ENCODE peak calls at places on chromosomes 7 and 10, in eight cellular contexts. V is IMR-90; S is breast epithelium; D is CD8-positive, alpha-beta memory T cell; X is heart right ventricle; M is CD4-positive, alpha-beta memory T cell; J is lower lobe of right lung; T is GM23338. F is an unnamed sample.
A peak's percentile ranks its signal among the peaks of the same experiment; 100 is the strongest.

GRCh38 chr10:31749981-31750850 is 178.4 kb downstream of the ARHGAP12 start:
- DNase-seq in X (peak; percentile 56), T (no peak), J (no peak), S (no peak), M (no peak), V (no peak), D (no peak), F (no peak)

GRCh38 chr10:113991091-113991860 is 52.4 kb upstream of the ADRB1 start:
- DNase-seq in T (no peak), J (no peak), X (no peak), D (no peak), S (no peak), M (no peak), V (no peak), F (no peak)

GRCh38 chr7:141664450-141664849 is 37.5 kb downstream of the DENND11 start:
- DNase-seq in D (no peak), J (no peak), S (no peak), T (no peak), V (no peak), X (no peak), M (no peak), F (no peak)

GRCh38 chr7:98418636-98419315 is 17.9 kb upstream of the BAIAP2L1 start:
- DNase-seq in S (no peak), X (no peak), J (no peak), V (peak; percentile 98), T (no peak), M (no peak), D (no peak), F (peak; percentile 95)

GRCh38 chr10:121774813-121775212 is 153.0 kb downstream of the ATE1 start:
- DNase-seq in X (no peak), D (no peak), S (no peak), T (no peak), V (peak; percentile 46), M (no peak), J (no peak), F (no peak)

GRCh38 chr10:77581738-77582137 is 55.9 kb downstream of the KCNMA1 start:
- DNase-seq in J (no peak), V (no peak), T (no peak), M (no peak), X (no peak), D (no peak), S (no peak), F (no peak)

GRCh38 chr7:158995514-158995913 is 139.2 kb downstream of the DYNC2I1 start:
- DNase-seq in S (no peak), T (no peak), X (no peak), V (no peak), J (no peak), M (no peak), D (no peak), F (no peak)

GRCh38 chr7:22992874-22993840 is 20.8 kb downstream of the HYCC1 start:
- DNase-seq in V (no peak), D (no peak), X (no peak), J (no peak), M (no peak), T (no peak), S (no peak), F (no peak)

GRCh38 chr7:78264105-78264504 is 465.5 kb downstream of the PHTF2 start:
- DNase-seq in D (no peak), M (no peak), V (no peak), S (no peak), J (no peak), X (no peak), T (no peak), F (no peak)

GRCh38 chr10:79445217-79445707 is at the start of gene ZCCHC24:
- DNase-seq in V (no peak), J (peak; percentile 77), S (no peak), D (no peak), X (no peak), M (no peak), T (peak; percentile 69), F (peak; percentile 79)

GRCh38 chr10:50558368-50558767 is 65.4 kb downstream of the SGMS1 start:
- DNase-seq in V (no peak), S (no peak), T (no peak), X (no peak), D (no peak), M (no peak), J (no peak), F (no peak)

GRCh38 chr10:71351628-71352319 is 32.7 kb downstream of the SLC29A3 start:
- DNase-seq in S (no peak), J (peak; percentile 70), D (no peak), X (peak; percentile 22), M (no peak), T (no peak), V (no peak), F (peak; percentile 91)

GRCh38 chr7:41699532-41699931 is 3.4 kb downstream of the INHBA start:
- DNase-seq in T (peak; percentile 66), D (no peak), X (no peak), V (peak; percentile 53), J (peak; percentile 47), M (no peak), S (no peak), F (no peak)

GRCh38 chr7:29988391-29989256 is 977 bp downstream of the SCRN1 start:
- DNase-seq in J (peak; percentile 79), M (peak; percentile 24), T (peak; percentile 69), S (no peak), X (peak; percentile 21), V (peak; percentile 73), D (peak; percentile 7), F (peak; percentile 53)

GRCh38 chr10:110818311-110819257 is 53.1 kb upstream of the PDCD4 start:
- DNase-seq in J (peak; percentile 71), V (no peak), M (no peak), X (no peak), T (no peak), S (no peak), D (no peak), F (no peak)

GRCh38 chr10:60872451-60872850 is 71.5 kb downstream of the RHOBTB1 start:
- DNase-seq in J (no peak), M (no peak), V (no peak), X (no peak), D (no peak), T (no peak), S (no peak), F (no peak)

GRCh38 chr7:134315679-134316538 is 821 bp downstream of the SLC35B4 start:
- DNase-seq in X (no peak), T (peak; percentile 60), J (no peak), S (no peak), M (peak; percentile 4), D (no peak), V (peak; percentile 16), F (no peak)

GRCh38 chr10:78277734-78278404 is 244.2 kb downstream of the RPS24 start:
- DNase-seq in V (peak; percentile 75), M (no peak), D (no peak), J (no peak), S (no peak), X (peak; percentile 67), T (no peak), F (no peak)

GRCh38 chr10:843703-844102 is 87.8 kb downstream of the LARP4B start:
- DNase-seq in X (no peak), D (no peak), S (no peak), J (no peak), M (no peak), T (no peak), V (no peak), F (no peak)

GRCh38 chr7:142795339-142795863 is 24.6 kb downstream of the PRSS2 start:
- DNase-seq in J (no peak), X (no peak), T (peak; percentile 87), D (peak; percentile 31), V (no peak), S (no peak), M (peak; percentile 70), F (peak; percentile 33)

DNA sequence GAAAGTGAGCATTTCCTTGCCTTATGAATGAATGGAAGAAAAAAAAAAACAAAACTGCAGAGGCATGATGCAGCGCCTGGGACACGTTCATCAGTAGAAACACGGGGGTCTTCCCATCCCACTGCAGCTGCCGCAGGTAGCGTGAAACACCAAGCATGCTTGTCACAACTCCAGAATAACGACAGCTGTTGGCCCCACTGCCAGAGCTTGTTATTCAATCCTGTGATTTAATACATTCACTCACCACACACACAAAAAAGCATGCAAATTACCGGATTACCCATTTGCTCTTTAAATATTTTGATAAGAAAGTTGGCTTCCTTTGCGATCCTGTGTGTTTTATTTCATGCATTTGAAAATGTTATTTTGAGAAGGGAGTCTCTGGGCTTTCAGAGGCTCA is 48.5 kb upstream of the GNA12 start:
- DNase-seq in X (no peak), S (no peak), M (no peak), T (no peak), D (no peak), J (no peak), V (no peak), F (no peak)
- H3K27ac ChIP-seq in X (no peak overlapping the region), S (no peak overlapping the region), M (no peak overlapping the region), T (no peak overlapping the region), D (no peak overlapping the region), J (no peak overlapping the region), V (no peak overlapping the region), F (no peak overlapping the region)

GRCh38 chr7:119720541-119720940 is 552.4 kb upstream of the KCND2 start:
- DNase-seq in D (no peak), T (no peak), X (no peak), V (peak; percentile 84), J (no peak), M (no peak), S (no peak), F (no peak)
- H3K27ac ChIP-seq in D (no peak overlapping the region), T (no peak overlapping the region), X (no peak overlapping the region), V (no peak overlapping the region), J (no peak overlapping the region), M (no peak overlapping the region), S (no peak overlapping the region), F (no peak overlapping the region)

DNA sequence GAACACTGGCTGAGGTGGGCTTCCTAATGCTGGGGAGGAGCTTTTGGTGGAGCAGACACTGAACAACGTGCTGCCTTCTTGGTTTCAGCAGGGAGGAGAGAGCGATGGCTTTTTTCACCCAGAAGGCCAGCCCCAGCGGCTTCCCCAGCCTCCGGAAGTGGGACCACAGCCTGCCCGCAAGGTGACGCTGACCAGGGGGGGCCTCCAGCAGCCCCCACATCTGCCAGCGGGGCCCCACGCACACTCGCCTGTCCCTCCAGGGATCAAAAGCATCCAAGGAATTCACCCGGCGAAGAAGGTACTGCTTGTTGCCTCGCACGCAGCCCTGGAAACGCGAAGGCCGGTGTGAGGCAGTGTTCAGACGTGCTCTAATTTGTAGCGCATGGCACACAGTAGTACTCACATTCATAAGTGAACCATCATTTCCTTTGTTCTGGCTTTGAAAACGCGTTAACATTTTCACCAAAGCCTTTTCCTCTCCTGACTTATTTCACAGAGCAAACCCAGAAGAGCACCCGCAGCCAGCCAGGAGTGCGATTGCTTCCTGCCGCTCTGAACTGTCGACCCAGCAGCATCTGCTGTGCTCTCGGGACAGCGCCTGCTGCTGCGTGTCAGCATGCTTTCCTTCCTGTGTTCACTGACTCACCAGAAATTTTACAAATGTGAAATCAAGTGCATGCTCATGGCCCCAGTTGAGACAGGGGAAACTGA is 48.4 kb downstream of the SHH start:
- DNase-seq in S (no peak), J (no peak), V (peak; percentile 77), M (peak; percentile 61), X (peak; percentile 19), D (peak; percentile 42), T (no peak), F (no peak)
- H3K27ac ChIP-seq in S (no peak overlapping the region), J (peak overlapping the region; percentile 74), V (no peak overlapping the region), M (peak overlapping the region; percentile 51), X (peak overlapping the region; percentile 46), D (peak overlapping the region; percentile 60), T (no peak overlapping the region), F (peak overlapping the region; percentile 24)

DNA sequence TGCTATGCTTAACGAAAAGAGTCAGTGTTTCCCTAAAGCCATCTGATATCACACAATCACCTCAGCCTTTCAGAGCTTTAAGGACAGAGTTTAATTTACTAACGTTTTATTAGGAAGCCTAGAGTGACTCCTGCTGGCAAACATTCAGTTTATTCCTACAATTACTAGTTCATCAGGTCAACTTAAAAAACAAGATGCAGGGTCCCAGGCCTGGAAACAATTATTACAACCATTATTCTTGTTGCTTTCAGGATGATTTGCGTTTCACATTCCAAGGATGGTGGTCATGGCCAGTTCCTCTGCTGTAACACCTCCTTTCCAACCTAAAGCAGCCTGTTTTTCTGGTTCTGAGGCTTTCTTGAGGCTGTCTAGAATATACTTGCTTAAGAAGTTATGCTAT is 1.5 kb upstream of the FAM53B start:
- DNase-seq in S (no peak), X (no peak), D (no peak), V (peak; percentile 72), J (no peak), M (peak; percentile 69), T (peak; percentile 70), F (no peak)
- H3K27ac ChIP-seq in S (peak overlapping the region; percentile 93), X (peak overlapping the region; percentile 87), D (no peak overlapping the region), V (no peak overlapping the region), J (peak overlapping the region; percentile 90), M (no peak overlapping the region), T (no peak overlapping the region), F (no peak overlapping the region)